ENCODE peak calls at places on chromosome 14, in nine cellular contexts. A is A673; K is CD4-positive, alpha-beta T cell; X is WERI-Rb-1; M is CD8-positive, alpha-beta T cell; R is AG04450; V is ovary; J is cardiac muscle cell; L is dorsolateral prefrontal cortex. P is an unnamed sample.

GRCh38 chr14:67815573-67816235 is 686 bp downstream of the ZFYVE26 start:
- DNase-seq in A (no peak), K (no peak), X (no peak), M (no peak), R (no peak), V (no peak), J (peak), L (no peak), P (no peak)

GRCh38 chr14:59358105-59358504 is 107.1 kb downstream of the GPR135 start:
- DNase-seq in A (no peak), K (no peak), X (no peak), M (no peak), R (no peak), V (peak), J (peak), L (no peak), P (peak)

GRCh38 chr14:31479026-31479425 is 8.8 kb downstream of the GPR33 start:
- DNase-seq in A (no peak), K (no peak), X (no peak), M (no peak), R (no peak), V (no peak), J (no peak), L (no peak), P (no peak)

GRCh38 chr14:94701854-94702370 is 68.0 kb downstream of the GSC start:
- DNase-seq in A (no peak), K (no peak), X (no peak), M (no peak), R (no peak), V (no peak), J (no peak), L (no peak), P (no peak)

GRCh38 chr14:53151867-53152626 is 1.1 kb downstream of the DDHD1 start:
- DNase-seq in A (peak), K (peak), X (peak), M (peak), R (no peak), V (peak), J (peak), L (peak), P (peak)

GRCh38 chr14:55122441-55122986 is 6.5 kb upstream of the LGALS3 start:
- DNase-seq in A (no peak), K (no peak), X (no peak), M (no peak), R (no peak), V (no peak), J (peak), L (no peak), P (no peak)

GRCh38 chr14:68476212-68476964 is 316.5 kb downstream of the ZFP36L1 start:
- DNase-seq in A (peak), K (no peak), X (no peak), M (no peak), R (peak), V (peak), J (no peak), L (peak), P (peak)

GRCh38 chr14:73428354-73428824 is 30.0 kb downstream of the NUMB start:
- DNase-seq in A (no peak), K (no peak), X (no peak), M (no peak), R (no peak), V (no peak), J (no peak), L (no peak), P (no peak)

GRCh38 chr14:99503848-99504453 is 22.7 kb downstream of the CCNK start:
- DNase-seq in A (no peak), K (no peak), X (no peak), M (no peak), R (no peak), V (no peak), J (no peak), L (no peak), P (no peak)

GRCh38 chr14:88791629-88792571 is 853 bp downstream of the EML5 start:
- DNase-seq in A (no peak), K (peak), X (peak), M (no peak), R (no peak), V (peak), J (peak), L (peak), P (no peak)

DNA sequence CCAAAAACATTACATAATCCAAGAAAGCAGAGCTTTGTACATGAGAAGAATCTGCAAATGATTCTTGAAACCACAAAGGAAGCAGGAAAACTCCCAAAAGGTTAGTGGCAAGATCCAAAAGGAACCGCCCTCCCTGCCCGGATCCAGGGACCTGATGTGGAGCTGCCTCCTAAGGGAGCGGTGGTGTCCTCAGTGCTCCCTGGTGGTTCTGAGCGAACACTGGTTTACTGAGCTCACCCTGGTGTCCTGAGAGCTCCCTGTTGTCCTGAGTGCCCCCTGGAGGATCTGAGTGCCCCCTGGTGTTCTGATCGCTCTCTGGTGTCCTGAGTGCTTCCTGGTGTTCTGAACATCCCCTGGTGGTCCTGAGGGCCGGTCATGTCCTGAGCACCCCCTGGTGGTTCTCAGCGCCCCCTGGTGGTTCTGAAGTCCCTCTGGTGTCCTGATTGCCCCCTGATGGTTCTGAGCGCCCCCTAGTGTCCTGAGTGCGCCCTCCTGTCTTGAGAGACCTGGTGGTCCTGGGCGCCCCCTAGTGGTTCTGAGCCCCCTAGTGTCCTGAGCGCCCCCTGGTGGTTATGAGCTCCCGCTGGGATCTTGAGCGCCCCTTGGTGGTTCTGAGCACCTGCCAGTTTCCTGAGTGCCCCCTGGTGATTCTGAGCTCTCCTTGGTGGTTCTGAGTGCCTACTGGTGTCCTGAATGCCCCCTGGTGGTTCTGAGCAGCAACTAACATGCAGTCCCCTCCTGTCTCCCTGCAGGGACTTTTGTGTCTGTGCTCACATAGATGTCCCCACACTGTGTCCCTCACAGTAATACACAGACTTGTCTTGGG is 891.1 kb downstream of the TMEM121 start:
- DNase-seq in A (peak), K (peak), X (peak), M (peak), R (no peak), V (peak), J (no peak), L (no peak), P (no peak)
- TF ChIP-seq CTCF in A (peak), K (peak), X (peak), M (peak), R (peak), V (no peak), J (peak), L (peak), P (peak)

GRCh38 chr14:27243360-27243759 is 645.5 kb upstream of the NOVA1 start:
- DNase-seq in A (no peak), K (no peak), X (no peak), M (no peak), R (no peak), V (no peak), J (no peak), L (no peak), P (no peak)
- H3K27ac ChIP-seq in A (no peak), K (no peak), X (no peak), M (no peak), R (no peak), V (no peak), J (no peak), L (no peak), P (no peak)

DNA sequence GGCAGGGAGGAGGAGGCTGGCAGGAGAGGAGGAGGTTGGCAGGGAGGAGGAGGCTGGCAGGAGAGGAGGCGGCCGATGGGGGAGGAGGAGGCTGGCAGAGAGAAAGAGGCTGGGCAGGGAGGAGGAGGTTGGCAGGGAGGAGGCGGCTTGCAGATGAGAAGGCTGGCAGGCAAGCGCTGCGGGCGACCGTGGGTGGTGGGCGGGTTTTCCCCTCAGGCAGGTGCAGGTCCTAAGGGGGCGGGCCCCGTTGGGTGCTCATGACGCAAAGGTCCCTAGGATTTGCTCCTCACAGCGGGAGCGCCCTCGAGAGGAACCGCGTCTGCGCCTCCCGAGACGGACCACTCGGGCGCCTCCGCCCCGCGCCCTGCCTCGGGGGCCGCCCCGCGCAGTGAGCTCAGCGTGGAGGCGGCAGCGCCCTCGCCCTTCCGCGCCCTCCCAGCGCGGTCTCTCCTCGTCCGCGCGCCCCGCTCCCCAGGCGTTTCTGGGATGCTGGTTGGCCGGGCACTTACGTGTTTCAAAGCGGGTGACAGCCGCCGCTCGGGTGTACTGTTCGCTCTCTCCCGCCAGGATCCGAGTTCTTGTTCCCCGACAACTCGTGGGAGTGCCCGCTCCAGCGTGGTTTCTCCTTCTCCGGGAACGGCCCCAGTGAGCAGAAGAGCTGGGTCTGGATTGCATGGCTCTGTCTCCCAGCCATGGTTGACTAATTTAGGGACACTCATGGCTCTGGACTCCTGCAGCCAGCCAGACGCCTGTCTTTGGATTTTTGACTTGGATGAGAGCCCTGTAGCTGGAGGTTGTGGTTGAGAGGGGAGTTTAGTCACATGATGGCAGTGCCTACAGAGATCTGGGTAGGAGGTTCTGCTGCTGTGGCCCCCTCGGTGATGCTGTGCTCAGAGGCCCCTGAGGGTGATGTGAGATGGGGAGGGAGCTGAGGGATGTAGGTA is 64.1 kb upstream of the PPP4R3A start:
- DNase-seq in A (peak), K (peak), X (peak), M (peak), R (no peak), V (no peak), J (peak), L (peak), P (no peak)
- TF ChIP-seq CTCF in A (no peak), K (no peak), X (peak), M (no peak), R (no peak), V (no peak), J (no peak), L (no peak), P (no peak)

DNA sequence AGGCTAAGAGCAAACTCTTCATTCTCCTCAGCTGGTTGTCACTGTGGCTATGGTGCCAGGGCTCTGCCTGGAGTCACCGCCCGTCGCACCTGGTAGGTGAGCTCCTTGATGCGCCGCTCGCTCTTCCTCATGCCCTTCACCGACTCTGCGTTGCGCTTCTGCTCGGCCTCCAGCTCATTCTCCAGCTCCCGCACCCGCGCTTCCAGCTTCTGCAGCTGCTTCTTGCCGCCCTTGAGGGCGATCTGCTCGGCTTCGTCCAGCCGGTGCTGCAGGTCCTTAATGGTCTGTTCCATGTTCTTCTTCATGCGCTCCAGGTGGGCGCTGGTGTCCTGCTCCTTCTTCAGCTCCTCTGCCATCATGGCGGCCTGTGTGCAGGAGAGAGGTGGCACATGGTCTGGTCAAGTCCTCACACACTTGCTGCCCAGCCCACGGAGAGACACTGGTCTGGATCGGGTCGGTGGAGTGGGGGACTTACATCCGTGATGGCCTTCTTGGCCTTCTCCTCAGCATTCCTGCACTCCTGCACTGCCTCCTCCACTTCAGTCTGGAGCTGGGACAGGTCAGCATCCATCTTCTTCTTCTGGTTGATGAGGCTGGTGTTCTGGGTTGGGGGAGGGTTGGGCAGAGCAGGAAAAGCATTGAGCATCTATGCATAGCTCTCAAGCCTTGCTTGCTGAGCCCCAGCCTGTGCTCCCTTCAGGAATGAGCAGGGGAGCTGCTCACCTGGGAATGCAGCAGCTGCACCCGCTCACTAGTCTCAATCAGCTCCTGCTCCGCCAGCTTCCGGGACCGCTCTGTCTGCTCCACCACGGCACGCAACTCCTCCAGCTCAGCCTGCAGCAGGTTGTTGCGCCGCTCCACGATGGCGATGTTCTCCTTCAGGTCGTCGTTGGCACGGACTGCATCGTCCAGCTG is 7.1 kb upstream of the MYH6 start:
- DNase-seq in A (no peak), K (no peak), X (no peak), M (no peak), R (no peak), V (no peak), J (no peak), L (no peak), P (no peak)
- H3K27ac ChIP-seq in A (no peak), K (no peak), X (no peak), M (no peak), R (no peak), V (no peak), J (peak), L (no peak), P (peak)

DNA sequence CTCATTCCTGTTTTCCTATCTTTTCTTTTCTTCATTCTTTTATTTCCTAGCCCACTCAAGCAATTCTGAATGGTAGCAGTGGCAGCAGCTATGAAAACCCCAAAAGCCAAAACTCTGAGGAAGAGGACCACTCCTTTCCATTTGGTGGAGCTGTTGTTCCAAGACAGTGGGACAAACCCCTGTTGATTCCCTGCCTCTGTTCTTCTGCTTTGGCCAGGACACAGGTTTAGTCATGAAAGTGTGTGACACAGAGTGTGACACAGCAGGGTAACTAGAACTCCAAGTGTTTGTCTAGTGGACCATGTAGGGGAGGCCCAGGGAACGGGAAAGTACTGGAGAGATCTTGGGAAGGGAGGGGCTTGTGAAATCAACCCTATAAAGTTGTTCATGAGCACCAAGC is 71.1 kb downstream of the PTCSC3 start:
- DNase-seq in A (peak), K (no peak), X (no peak), M (no peak), R (no peak), V (no peak), J (peak), L (no peak), P (no peak)
- TF ChIP-seq CTCF in A (peak), K (no peak), X (no peak), M (no peak), R (peak), V (no peak), J (no peak), L (no peak), P (no peak)

GRCh38 chr14:104865069-104865630 is at the start of gene CEP170B:
- DNase-seq in A (peak), K (peak), X (peak), M (peak), R (no peak), V (no peak), J (peak), L (no peak), P (no peak)
- H3K27ac ChIP-seq in A (peak), K (no peak), X (peak), M (no peak), R (peak), V (no peak), J (no peak), L (no peak), P (peak)

DNA sequence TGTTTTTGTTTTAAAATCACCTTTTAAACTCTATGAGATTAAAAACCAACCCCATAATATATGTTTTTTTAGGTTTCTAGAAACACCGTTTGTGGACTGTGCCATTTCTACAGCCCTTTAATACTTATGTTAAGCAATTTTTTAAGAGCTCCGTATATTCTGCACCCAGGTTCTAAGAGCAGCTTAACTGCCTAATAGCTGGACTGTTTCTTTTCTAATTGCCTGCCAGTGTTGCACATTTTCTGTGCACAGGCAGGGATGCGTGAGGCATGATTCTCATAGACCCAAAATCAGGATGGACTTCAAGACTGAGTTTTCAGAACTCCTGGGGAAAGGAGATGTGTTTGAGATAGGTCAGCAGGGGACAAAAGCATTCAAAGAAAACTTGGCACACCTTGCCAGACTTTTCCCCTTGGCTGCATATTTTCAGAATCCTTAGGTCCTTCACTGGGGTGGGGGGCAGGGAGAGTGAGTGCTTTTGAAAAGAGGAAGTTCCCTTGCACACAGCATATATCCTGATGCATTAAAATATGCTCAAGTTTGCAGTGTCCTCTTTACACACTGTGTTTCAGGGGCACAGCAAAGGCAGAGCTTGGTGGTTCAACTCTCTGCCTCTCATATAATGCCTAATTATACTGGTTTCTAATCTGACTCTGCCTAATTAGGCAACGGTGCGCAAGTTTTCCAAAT is 27.9 kb downstream of the TMEM30B start:
- DNase-seq in A (no peak), K (no peak), X (no peak), M (no peak), R (no peak), V (no peak), J (no peak), L (no peak), P (no peak)
- TF ChIP-seq CTCF in A (no peak), K (peak), X (no peak), M (peak), R (no peak), V (no peak), J (no peak), L (no peak), P (no peak)

GRCh38 chr14:51094901-51095853 is at the start of gene TRIM9:
- DNase-seq in A (peak), K (peak), X (peak), M (peak), R (peak), V (peak), J (peak), L (peak), P (peak)
- H3K27ac ChIP-seq in A (peak), K (no peak), X (peak), M (peak), R (no peak), V (peak), J (no peak), L (peak), P (peak)

GRCh38 chr14:26204954-26205479 is 392.8 kb downstream of the NOVA1 start:
- DNase-seq in A (no peak), K (no peak), X (peak), M (no peak), R (no peak), V (peak), J (peak), L (peak), P (no peak)

GRCh38 chr14:26200675-26201074 is 397.2 kb downstream of the NOVA1 start:
- DNase-seq in A (no peak), K (no peak), X (no peak), M (no peak), R (no peak), V (no peak), J (no peak), L (no peak), P (no peak)

GRCh38 chr14:26204362-26204953 is 393.4 kb downstream of the NOVA1 start:
- DNase-seq in A (no peak), K (no peak), X (no peak), M (no peak), R (no peak), V (no peak), J (peak), L (no peak), P (no peak)

GRCh38 chr14:26206640-26207039 is 391.2 kb downstream of the NOVA1 start:
- DNase-seq in A (no peak), K (no peak), X (no peak), M (no peak), R (no peak), V (no peak), J (no peak), L (no peak), P (no peak)
- TF ChIP-seq CTCF in A (no peak), K (no peak), X (no peak), M (no peak), R (no peak), V (no peak), J (no peak), L (no peak), P (no peak)

P was measured in right atrium auricular region.